ENCODE peak calls at places on chromosome 1, in four cellular contexts. One of them, this sample, is unnamed.

GRCh38 chr1:70336050-70336449 is 18.5 kb downstream of the ANKRD13C start:
- DNase-seq in NB4: no peak
- DNase-seq in thyroid gland: no peak
- DNase-seq in transverse colon: no peak
- DNase-seq in this sample: no peak

GRCh38 chr1:111538343-111539035 is 35.1 kb upstream of the ADORA3 start:
- DNase-seq in NB4: no peak
- DNase-seq in thyroid gland: no peak
- DNase-seq in transverse colon: peak
- DNase-seq in this sample: no peak

GRCh38 chr1:161080391-161081150 is 8.8 kb downstream of the NECTIN4 start:
- DNase-seq in NB4: no peak
- DNase-seq in thyroid gland: no peak
- DNase-seq in transverse colon: no peak
- DNase-seq in this sample: no peak

GRCh38 chr1:235946570-235946981 is 79.9 kb upstream of the LYST start:
- DNase-seq in NB4: peak
- DNase-seq in thyroid gland: no peak
- DNase-seq in transverse colon: no peak
- DNase-seq in this sample: no peak

GRCh38 chr1:201331166-201331565 is 46.3 kb downstream of the TNNT2 start:
- DNase-seq in NB4: no peak
- DNase-seq in thyroid gland: no peak
- DNase-seq in transverse colon: no peak
- DNase-seq in this sample: no peak

GRCh38 chr1:41799723-41800122 is 119.0 kb downstream of the HIVEP3 start:
- DNase-seq in NB4: peak
- DNase-seq in thyroid gland: no peak
- DNase-seq in transverse colon: no peak
- DNase-seq in this sample: no peak

GRCh38 chr1:116855788-116856187 is 53.9 kb upstream of the PTGFRN start:
- DNase-seq in NB4: no peak
- DNase-seq in thyroid gland: no peak
- DNase-seq in transverse colon: no peak
- DNase-seq in this sample: no peak

GRCh38 chr1:246691622-246692495 is 32.4 kb upstream of the SCCPDH start:
- DNase-seq in NB4: no peak
- DNase-seq in thyroid gland: no peak
- DNase-seq in transverse colon: no peak
- DNase-seq in this sample: no peak

GRCh38 chr1:119510046-119510445 is 3.0 kb downstream of the HSD3B1 start:
- DNase-seq in NB4: no peak
- DNase-seq in thyroid gland: no peak
- DNase-seq in transverse colon: no peak
- DNase-seq in this sample: no peak

GRCh38 chr1:184970691-184971161 is 3.6 kb downstream of the NIBAN1 start:
- DNase-seq in NB4: no peak
- DNase-seq in thyroid gland: no peak
- DNase-seq in transverse colon: no peak
- DNase-seq in this sample: no peak

GRCh38 chr1:220880726-220881506 is 1.7 kb downstream of the HLX start:
- DNase-seq in NB4: peak
- DNase-seq in thyroid gland: peak
- DNase-seq in transverse colon: peak
- DNase-seq in this sample: peak

GRCh38 chr1:151693057-151693651 is 23.4 kb downstream of the CELF3 start:
- DNase-seq in NB4: peak
- DNase-seq in thyroid gland: peak
- DNase-seq in transverse colon: no peak
- DNase-seq in this sample: no peak

GRCh38 chr1:8211620-8212442 is 106.1 kb upstream of the SLC45A1 start:
- DNase-seq in NB4: peak
- DNase-seq in thyroid gland: no peak
- DNase-seq in transverse colon: peak
- DNase-seq in this sample: peak

GRCh38 chr1:168054117-168054516 is 82.6 kb downstream of the GPR161 start:
- DNase-seq in NB4: peak
- DNase-seq in thyroid gland: no peak
- DNase-seq in transverse colon: no peak
- DNase-seq in this sample: peak

GRCh38 chr1:234608720-234609527 is 1.1 kb downstream of the IRF2BP2 start:
- DNase-seq in NB4: peak
- DNase-seq in thyroid gland: peak
- DNase-seq in transverse colon: peak
- DNase-seq in this sample: no peak

GRCh38 chr1:74474585-74474984 is 37.8 kb downstream of the LRRC53 start:
- DNase-seq in NB4: no peak
- DNase-seq in thyroid gland: no peak
- DNase-seq in transverse colon: no peak
- DNase-seq in this sample: no peak

GRCh38 chr1:36638268-36638667 is 155.6 kb upstream of the CSF3R start:
- DNase-seq in NB4: no peak
- DNase-seq in thyroid gland: no peak
- DNase-seq in transverse colon: no peak
- DNase-seq in this sample: no peak

GRCh38 chr1:23217421-23218115 is at the start of gene HTR1D:
- DNase-seq in NB4: no peak
- DNase-seq in thyroid gland: peak
- DNase-seq in transverse colon: peak
- DNase-seq in this sample: no peak

GRCh38 chr1:33454646-33455282 is 17.7 kb upstream of the ZSCAN20 start:
- DNase-seq in NB4: no peak
- DNase-seq in thyroid gland: no peak
- DNase-seq in transverse colon: no peak
- DNase-seq in this sample: no peak

GRCh38 chr1:13443506-13443905 is 33.3 kb downstream of the PRAMEF20 start:
- DNase-seq in NB4: no peak
- DNase-seq in thyroid gland: no peak
- DNase-seq in transverse colon: no peak
- DNase-seq in this sample: no peak

GRCh38 chr1:219365435-219365834 is 191.8 kb downstream of the LYPLAL1 start:
- DNase-seq in NB4: no peak
- DNase-seq in thyroid gland: no peak
- DNase-seq in transverse colon: no peak
- DNase-seq in this sample: no peak

GRCh38 chr1:11802616-11802972 is 3.2 kb downstream of the MTHFR start:
- DNase-seq in NB4: no peak
- DNase-seq in thyroid gland: peak
- DNase-seq in transverse colon: no peak
- DNase-seq in this sample: peak

GRCh38 chr1:201025571-201026002 is 2.1 kb upstream of the KIF21B start:
- DNase-seq in NB4: peak
- DNase-seq in thyroid gland: no peak
- DNase-seq in transverse colon: no peak
- DNase-seq in this sample: no peak

GRCh38 chr1:20184997-20185833 is 681 bp upstream of the UBXN10 start:
- DNase-seq in NB4: peak
- DNase-seq in thyroid gland: no peak
- DNase-seq in transverse colon: no peak
- DNase-seq in this sample: no peak

GRCh38 chr1:87450615-87451209 is 122.0 kb downstream of the LMO4 start:
- DNase-seq in NB4: no peak
- DNase-seq in thyroid gland: no peak
- DNase-seq in transverse colon: peak
- DNase-seq in this sample: no peak

GRCh38 chr1:205668951-205669340 is 11.4 kb downstream of the SLC45A3 start:
- DNase-seq in NB4: peak
- DNase-seq in thyroid gland: no peak
- DNase-seq in transverse colon: no peak
- DNase-seq in this sample: no peak

GRCh38 chr1:33042836-33043235 is 6.2 kb upstream of the AK2 start:
- DNase-seq in NB4: no peak
- DNase-seq in thyroid gland: no peak
- DNase-seq in transverse colon: no peak
- DNase-seq in this sample: no peak

GRCh38 chr1:4794020-4794780 is 139.8 kb downstream of the AJAP1 start:
- DNase-seq in NB4: no peak
- DNase-seq in thyroid gland: peak
- DNase-seq in transverse colon: no peak
- DNase-seq in this sample: no peak

GRCh38 chr1:225654688-225655508 is 2.0 kb upstream of the ENAH start:
- DNase-seq in NB4: no peak
- DNase-seq in thyroid gland: no peak
- DNase-seq in transverse colon: no peak
- DNase-seq in this sample: peak
- TF ChIP-seq POLR2A in NB4: no peak
- TF ChIP-seq POLR2A in thyroid gland: no peak
- TF ChIP-seq POLR2A in transverse colon: no peak
- TF ChIP-seq POLR2A in this sample: peak

GRCh38 chr1:67522001-67522441 is 91.8 kb upstream of the SERBP1 start:
- DNase-seq in NB4: no peak
- DNase-seq in thyroid gland: no peak
- DNase-seq in transverse colon: no peak
- DNase-seq in this sample: no peak
- TF ChIP-seq POLR2A in NB4: no peak
- TF ChIP-seq POLR2A in thyroid gland: no peak
- TF ChIP-seq POLR2A in transverse colon: no peak
- TF ChIP-seq POLR2A in this sample: no peak

DNA sequence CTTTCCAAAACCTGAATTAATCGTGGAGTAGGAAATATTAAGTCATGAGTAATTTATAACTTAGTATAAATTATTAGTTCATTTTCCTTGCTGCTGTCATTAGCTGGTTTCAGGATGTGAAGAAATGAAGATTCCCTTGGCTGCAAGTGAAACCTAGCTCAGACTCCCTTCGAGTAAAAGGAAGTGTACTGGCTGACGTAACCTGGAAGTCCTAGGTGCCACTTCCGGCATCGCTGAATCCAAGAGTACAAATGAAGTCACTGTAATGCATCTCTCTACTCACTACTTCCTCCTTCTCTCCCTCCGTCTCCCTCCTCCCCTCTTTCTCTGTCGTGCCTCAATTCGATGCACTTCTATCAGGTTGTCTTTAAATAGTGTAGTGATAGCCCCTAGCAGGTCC is 28.8 kb downstream of the ZP4 start:
- DNase-seq in NB4: peak
- DNase-seq in thyroid gland: no peak
- DNase-seq in transverse colon: no peak
- DNase-seq in this sample: no peak
- TF ChIP-seq POLR2A in NB4: no peak
- TF ChIP-seq POLR2A in thyroid gland: no peak
- TF ChIP-seq POLR2A in transverse colon: no peak
- TF ChIP-seq POLR2A in this sample: no peak

GRCh38 chr1:40167317-40167716 is 6.1 kb downstream of the RLF start:
- DNase-seq in NB4: no peak
- DNase-seq in thyroid gland: no peak
- DNase-seq in transverse colon: no peak
- DNase-seq in this sample: no peak

GRCh38 chr1:40174788-40175187 is 13.6 kb downstream of the RLF start:
- DNase-seq in NB4: no peak
- DNase-seq in thyroid gland: no peak
- DNase-seq in transverse colon: no peak
- DNase-seq in this sample: no peak

GRCh38 chr1:40171036-40171435 is 9.8 kb downstream of the RLF start:
- DNase-seq in NB4: no peak
- DNase-seq in thyroid gland: no peak
- DNase-seq in transverse colon: no peak
- DNase-seq in this sample: no peak
- TF ChIP-seq POLR2A in NB4: no peak
- TF ChIP-seq POLR2A in thyroid gland: no peak
- TF ChIP-seq POLR2A in transverse colon: no peak
- TF ChIP-seq POLR2A in this sample: no peak

GRCh38 chr1:156750932-156751723 is at the start of gene HDGF:
- DNase-seq in NB4: peak
- DNase-seq in thyroid gland: peak
- DNase-seq in transverse colon: peak
- DNase-seq in this sample: peak

GRCh38 chr1:156754219-156754618 is 2.7 kb upstream of the HDGF start:
- DNase-seq in NB4: no peak
- DNase-seq in thyroid gland: no peak
- DNase-seq in transverse colon: no peak
- DNase-seq in this sample: peak

GRCh38 chr1:156750191-156750931 is 1.1 kb downstream of the HDGF start:
- DNase-seq in NB4: peak
- DNase-seq in thyroid gland: peak
- DNase-seq in transverse colon: peak
- DNase-seq in this sample: no peak

GRCh38 chr1:156752843-156753486 is 1.5 kb upstream of the HDGF start:
- DNase-seq in NB4: peak
- DNase-seq in thyroid gland: peak
- DNase-seq in transverse colon: no peak
- DNase-seq in this sample: no peak

DNA sequence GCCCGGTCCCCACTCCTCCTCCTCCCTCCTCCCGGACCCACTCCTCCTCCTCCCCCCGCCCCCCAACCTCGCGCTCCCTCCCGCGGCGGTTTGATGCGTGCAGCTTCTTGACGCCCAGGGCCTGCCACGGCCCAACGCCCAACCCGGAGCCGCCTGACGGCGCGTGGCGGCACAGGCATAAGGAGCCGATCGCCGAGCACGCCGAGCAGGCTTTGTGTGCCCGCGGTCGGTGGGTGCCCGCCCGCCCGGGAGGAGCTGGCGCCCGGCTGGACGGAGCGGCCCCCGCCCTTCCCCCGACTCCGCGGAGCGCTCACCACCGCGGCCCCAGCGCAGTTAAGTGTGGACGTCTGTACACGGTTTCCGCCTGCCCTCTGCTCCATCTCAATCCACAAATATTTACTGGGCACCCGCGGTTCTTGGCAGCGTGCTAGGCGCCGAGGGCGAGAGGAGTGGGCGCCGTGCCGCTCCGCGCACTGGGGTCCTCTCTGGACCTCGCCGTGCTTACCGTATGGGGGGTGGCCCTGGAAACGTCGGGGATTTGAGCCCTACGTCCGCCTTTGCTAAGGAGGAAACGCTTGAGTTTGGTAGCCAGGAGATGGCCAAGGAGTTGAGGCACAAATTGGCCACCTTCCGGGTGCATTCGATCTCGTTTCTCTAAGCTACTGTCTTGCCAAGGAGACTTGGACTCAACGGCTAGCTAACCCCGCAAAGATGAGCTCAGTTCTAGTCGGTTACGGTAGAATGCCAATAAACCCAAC is 428 bp upstream of the HDGF start:
- DNase-seq in NB4: peak
- DNase-seq in thyroid gland: peak
- DNase-seq in transverse colon: peak
- DNase-seq in this sample: peak
- TF ChIP-seq POLR2A in NB4: peak
- TF ChIP-seq POLR2A in thyroid gland: peak
- TF ChIP-seq POLR2A in transverse colon: peak
- TF ChIP-seq POLR2A in this sample: peak

This sample was measured in gastrocnemius medialis.